ENCODE peak calls at places on chromosomes 4 and X, in seven cellular contexts. R is foreskin fibroblast; U is dorsolateral prefrontal cortex; O is keratinocyte; H is SJCRH30; T is PC-9; Y is CD4-positive, alpha-beta memory T cell. W is an unnamed sample.

GRCh38 chrX:134625315-134625718 is 33.0 kb downstream of the PLAC1 start:
- DNase-seq in U (no peak), T (no peak), R (no peak), Y (no peak), H (no peak), O (no peak), W (no peak)

GRCh38 chr4:2432991-2433530 is 14.3 kb downstream of the CFAP99 start:
- DNase-seq in R (peak; percentile 71), Y (no peak), O (no peak), H (no peak), T (no peak), U (peak; percentile 84), W (no peak)

GRCh38 chr4:122065915-122066314 is 86.2 kb upstream of the BLTP1 start:
- DNase-seq in U (no peak), T (no peak), O (no peak), Y (no peak), H (peak; percentile 87), R (no peak), W (no peak)

GRCh38 chrX:16786791-16787735 is 797 bp downstream of the TXLNG start:
- DNase-seq in T (peak; percentile 35), H (peak; percentile 16), U (no peak), R (peak; percentile 21), O (no peak), Y (peak; percentile 58), W (peak; percentile 35)

GRCh38 chrX:43813898-43814297 is 68.4 kb downstream of the MAOB start:
- DNase-seq in R (no peak), T (no peak), O (no peak), Y (peak; percentile 2), U (no peak), H (peak; percentile 4), W (no peak)

GRCh38 chr4:69668680-69669079 is 15.6 kb upstream of the UGT2A1 start:
- DNase-seq in H (no peak), R (no peak), U (no peak), Y (no peak), T (no peak), O (no peak), W (no peak)

GRCh38 chr4:153126137-153126536 is 78.1 kb upstream of the TRIM2 start:
- DNase-seq in U (no peak), O (no peak), H (no peak), T (no peak), Y (no peak), R (no peak), W (no peak)

GRCh38 chr4:74042681-74043080 is 4.2 kb upstream of the CXCL3 start:
- DNase-seq in R (no peak), H (no peak), U (no peak), Y (no peak), O (no peak), T (no peak), W (no peak)

GRCh38 chr4:90246841-90247240 is 119.6 kb downstream of the CCSER1 start:
- DNase-seq in R (no peak), U (no peak), T (no peak), H (no peak), O (no peak), Y (no peak), W (no peak)

GRCh38 chr4:7817877-7818675 is 121.6 kb downstream of the AFAP1 start:
- DNase-seq in Y (no peak), R (no peak), O (no peak), H (peak; percentile 23), U (no peak), T (no peak), W (no peak)

GRCh38 chr4:174314770-174315169 is 31.1 kb downstream of the CEP44 start:
- DNase-seq in O (no peak), Y (no peak), U (no peak), H (peak; percentile 16), R (peak; percentile 64), T (no peak), W (no peak)

GRCh38 chr4:176927117-176927516 is 134.4 kb upstream of the VEGFC start:
- DNase-seq in T (no peak), U (no peak), O (no peak), Y (no peak), R (no peak), H (no peak), W (no peak)

GRCh38 chr4:101393256-101393655 is 45.9 kb upstream of the PPP3CA start:
- DNase-seq in H (no peak), O (peak; percentile 25), T (peak; percentile 72), Y (no peak), R (peak; percentile 46), U (no peak), W (no peak)

GRCh38 chr4:26821677-26822503 is 38.8 kb upstream of the STIM2 start:
- DNase-seq in Y (no peak), T (no peak), H (no peak), O (no peak), U (no peak), R (peak; percentile 28), W (no peak)

GRCh38 chrX:73768120-73768519 is 205.1 kb downstream of the CHIC1 start:
- DNase-seq in R (no peak), H (no peak), T (no peak), Y (no peak), O (no peak), U (no peak), W (no peak)

GRCh38 chr4:169015237-169015636 is 5.2 kb upstream of the CBR4 start:
- DNase-seq in R (no peak), O (no peak), Y (no peak), U (no peak), H (no peak), T (no peak), W (peak; percentile 41)

GRCh38 chr4:176002007-176002623 is 63.5 kb upstream of the WDR17 start:
- DNase-seq in O (no peak), T (peak; percentile 34), Y (no peak), R (no peak), H (peak; percentile 2), U (peak; percentile 48), W (peak; percentile 48)

DNA sequence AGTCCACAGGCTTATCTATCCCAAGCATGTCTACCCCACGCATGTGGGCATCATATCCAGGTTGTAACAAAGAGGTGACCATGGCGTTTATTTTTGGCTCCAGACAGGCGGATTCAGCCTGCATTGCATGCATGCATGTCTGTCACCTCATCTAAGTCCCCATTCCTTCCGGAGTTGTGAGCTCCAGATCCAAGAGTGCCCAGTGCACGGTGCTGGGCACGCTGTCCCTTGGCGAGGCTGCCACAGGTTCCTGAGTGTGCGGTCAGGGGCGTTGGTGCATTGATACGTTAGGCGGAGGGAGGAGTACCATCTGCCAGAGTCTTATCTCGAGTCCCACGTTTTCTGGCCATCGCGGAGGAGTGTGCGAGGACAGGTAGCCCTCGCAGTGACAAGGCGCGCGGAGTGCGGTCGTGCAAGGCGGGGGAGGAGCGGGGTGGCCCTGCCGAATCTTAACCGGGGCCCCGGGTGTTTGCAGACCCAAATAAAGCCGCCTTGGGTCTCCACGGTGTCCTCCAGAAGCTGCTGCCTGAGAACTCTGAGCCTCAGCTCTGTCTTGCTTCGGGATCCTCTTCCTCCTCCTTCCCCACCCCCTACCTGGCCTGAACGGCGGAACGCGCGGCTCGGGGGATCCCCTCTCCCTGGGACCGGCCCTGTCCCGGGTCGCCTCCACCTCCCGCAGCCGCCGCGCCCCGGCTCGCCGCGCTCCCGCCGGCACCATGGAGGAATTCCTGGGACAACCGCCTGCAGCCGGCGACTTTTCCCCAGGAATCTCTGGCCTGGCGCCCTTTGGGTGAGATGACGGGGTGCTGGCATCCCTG is 618 bp upstream of the GALNTL6 start:
- DNase-seq in T (no peak), U (peak; percentile 34), H (no peak), O (no peak), R (no peak), Y (no peak), W (peak; percentile 11)
- H3K4me3 ChIP-seq in T (no peak overlapping the region), U (peak overlapping the region; percentile 62), H (no peak overlapping the region), O (no peak overlapping the region), R (peak overlapping the region; percentile 52), Y (no peak overlapping the region), W (peak overlapping the region; percentile 55)

GRCh38 chr4:70754470-70754869 is 32.7 kb downstream of the RUFY3 start:
- DNase-seq in H (no peak), T (no peak), Y (no peak), O (no peak), R (no peak), U (no peak), W (peak; percentile 40)

GRCh38 chr4:70754990-70755688 is 33.4 kb downstream of the RUFY3 start:
- DNase-seq in R (no peak), H (no peak), U (no peak), T (no peak), Y (no peak), O (no peak), W (peak; percentile 29)

GRCh38 chr4:70761276-70761816 is 39.6 kb downstream of the RUFY3 start:
- DNase-seq in U (no peak), Y (no peak), H (no peak), T (no peak), R (no peak), O (no peak), W (no peak)

GRCh38 chr4:70759126-70759525 is 37.4 kb downstream of the RUFY3 start:
- DNase-seq in O (no peak), R (no peak), T (no peak), U (no peak), H (no peak), Y (no peak), W (no peak)

DNA sequence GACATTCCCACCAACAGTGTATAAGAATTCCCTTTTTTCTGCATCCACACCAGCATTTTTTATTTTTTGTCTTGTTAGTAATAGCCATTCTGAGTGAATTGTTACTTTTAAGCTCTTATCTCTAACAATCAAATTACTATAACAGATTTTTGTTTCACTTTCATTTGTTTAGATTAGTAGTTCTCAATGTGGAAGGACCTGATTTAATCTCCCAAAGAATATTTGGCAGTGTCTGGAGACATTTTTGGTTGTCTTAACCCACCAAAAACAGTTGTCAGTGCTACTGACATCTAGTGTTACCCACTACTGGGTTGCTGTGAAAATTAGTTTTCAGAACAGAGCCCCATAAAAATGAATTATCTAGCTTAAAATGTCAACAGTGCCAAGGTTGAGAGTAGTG is 37.9 kb downstream of the RUFY3 start:
- DNase-seq in O (no peak), Y (peak; percentile 7), H (no peak), T (no peak), U (no peak), R (no peak), W (no peak)
- H3K4me3 ChIP-seq in O (no peak overlapping the region), Y (no peak overlapping the region), H (no peak overlapping the region), T (no peak overlapping the region), U (no peak overlapping the region), R (no peak overlapping the region), W (no peak overlapping the region)

GRCh38 chr4:80266902-80267380 is 477 bp downstream of the FGF5 start:
- DNase-seq in O (no peak), R (peak; percentile 36), U (no peak), Y (no peak), H (peak; percentile 18), T (no peak), W (no peak)

GRCh38 chr4:80264825-80265224 is 1.6 kb upstream of the FGF5 start:
- DNase-seq in H (no peak), Y (no peak), O (no peak), R (no peak), U (no peak), T (no peak), W (no peak)

GRCh38 chr4:80264352-80264647 is 2.2 kb upstream of the FGF5 start:
- DNase-seq in T (no peak), R (no peak), O (no peak), Y (no peak), U (no peak), H (no peak), W (no peak)

GRCh38 chr4:80266267-80266901 is at the start of gene FGF5:
- DNase-seq in O (no peak), Y (no peak), U (peak; percentile 75), T (no peak), R (peak; percentile 98), H (peak; percentile 81), W (no peak)

GRCh38 chr4:80265571-80266266 is 745 bp upstream of the FGF5 start:
- DNase-seq in H (peak; percentile 32), U (peak; percentile 32), O (peak; percentile 11), T (no peak), R (peak; percentile 86), Y (no peak), W (no peak)
- H3K4me3 ChIP-seq in H (peak overlapping the region; percentile 62), U (peak overlapping the region; percentile 55), O (peak overlapping the region; percentile 83), T (peak overlapping the region; percentile 63), R (peak overlapping the region; percentile 96), Y (no peak overlapping the region), W (no peak overlapping the region)

GRCh38 chrX:7925867-7926472 is 1.2 kb downstream of the PNPLA4 start:
- DNase-seq in R (peak; percentile 45), O (peak; percentile 33), T (peak; percentile 35), U (peak; percentile 53), Y (peak; percentile 69), H (peak; percentile 24), W (peak; percentile 78)
- H3K4me3 ChIP-seq in R (no peak overlapping the region), O (peak overlapping the region; percentile 69), T (peak overlapping the region; percentile 57), U (no peak overlapping the region), Y (no peak overlapping the region), H (no peak overlapping the region), W (peak overlapping the region; percentile 67)